ENCODE peak calls at places on chromosome 22, in six cellular contexts. S is H1, M is HCT116, A is SK-N-SH, Z is K562, I is HepG2. Q is an unnamed sample.

GRCh38 chr22:29258407-29259252 is 9.2 kb downstream of the RHBDD3 start:
- DNase-seq in S (no peak), M (no peak), A (peak; percentile 33), Z (no peak), I (no peak), Q (no peak)

GRCh38 chr22:27046126-27046525 is 388.7 kb downstream of the MIAT start:
- DNase-seq in S (no peak), M (no peak), A (peak; percentile 27), Z (no peak), I (no peak), Q (peak; percentile 56)

GRCh38 chr22:47587361-47587760 is 824.9 kb downstream of the TBC1D22A start:
- DNase-seq in S (no peak), M (no peak), A (no peak), Z (no peak), I (no peak), Q (no peak)

GRCh38 chr22:22552630-22553029 is 6.4 kb downstream of the PRAME start:
- DNase-seq in S (no peak), M (no peak), A (peak; percentile 80), Z (peak; percentile 87), I (peak; percentile 44), Q (no peak)

GRCh38 chr22:30609260-30610185 is 2.5 kb downstream of the TCN2 start:
- DNase-seq in S (no peak), M (no peak), A (no peak), Z (peak; percentile 81), I (no peak), Q (no peak)

GRCh38 chr22:48753752-48754517 is 1073.7 kb downstream of the BRD1 start:
- DNase-seq in S (no peak), M (no peak), A (no peak), Z (no peak), I (no peak), Q (no peak)

GRCh38 chr22:47175761-47176359 is 413.4 kb downstream of the TBC1D22A start:
- DNase-seq in S (no peak), M (no peak), A (no peak), Z (no peak), I (no peak), Q (no peak)

GRCh38 chr22:27128461-27129080 is 471.2 kb downstream of the MIAT start:
- DNase-seq in S (no peak), M (no peak), A (no peak), Z (no peak), I (no peak), Q (no peak)

GRCh38 chr22:23190526-23190925 is 10.2 kb downstream of the BCR start:
- DNase-seq in S (no peak), M (no peak), A (no peak), Z (no peak), I (no peak), Q (no peak)

GRCh38 chr22:39906207-39906606 is 5.3 kb downstream of the GRAP2 start:
- DNase-seq in S (no peak), M (no peak), A (no peak), Z (no peak), I (no peak), Q (no peak)

GRCh38 chr22:33853200-33854097 is 66.8 kb downstream of the LARGE1 start:
- DNase-seq in S (no peak), M (no peak), A (peak; percentile 64), Z (no peak), I (peak; percentile 19), Q (peak; percentile 80)

GRCh38 chr22:27459955-27460354 is 341.6 kb downstream of the MN1 start:
- DNase-seq in S (no peak), M (no peak), A (no peak), Z (no peak), I (no peak), Q (no peak)

GRCh38 chr22:26399288-26399687 is 29.8 kb upstream of the ASPHD2 start:
- DNase-seq in S (no peak), M (no peak), A (no peak), Z (peak; percentile 50), I (no peak), Q (no peak)

GRCh38 chr22:43792905-43793304 is 19.2 kb downstream of the EFCAB6 start:
- DNase-seq in S (no peak), M (no peak), A (no peak), Z (no peak), I (no peak), Q (no peak)

GRCh38 chr22:31431950-31432349 is 32.5 kb downstream of the DRG1 start:
- DNase-seq in S (no peak), M (no peak), A (no peak), Z (no peak), I (peak; percentile 65), Q (no peak)

GRCh38 chr22:37165066-37165465 is 15.3 kb upstream of the IL2RB start:
- DNase-seq in S (no peak), M (no peak), A (no peak), Z (no peak), I (no peak), Q (no peak)

GRCh38 chr22:31346733-31347250 is 646 bp upstream of the PATZ1 start:
- DNase-seq in S (no peak), M (no peak), A (peak; percentile 83), Z (peak; percentile 57), I (peak; percentile 68), Q (peak; percentile 44)

GRCh38 chr22:30205281-30206115 is 41.1 kb downstream of the LIF start:
- DNase-seq in S (no peak), M (no peak), A (peak; percentile 48), Z (no peak), I (peak; percentile 40), Q (no peak)

GRCh38 chr22:47053013-47053864 is 290.8 kb downstream of the TBC1D22A start:
- DNase-seq in S (no peak), M (no peak), A (no peak), Z (no peak), I (no peak), Q (no peak)

GRCh38 chr22:46684706-46685105 is 53.3 kb downstream of the CERK start:
- DNase-seq in S (no peak), M (no peak), A (no peak), Z (no peak), I (no peak), Q (no peak)

GRCh38 chr22:21451545-21452520 is 15.4 kb upstream of the TMEM191C start:
- DNase-seq in S (peak; percentile 39), M (no peak), A (no peak), Z (no peak), I (no peak), Q (no peak)

GRCh38 chr22:37330200-37331033 is 48.1 kb downstream of the CYTH4 start:
- DNase-seq in S (peak; percentile 91), M (peak; percentile 96), A (peak; percentile 86), Z (peak; percentile 79), I (peak; percentile 88), Q (peak; percentile 17)

GRCh38 chr22:30876925-30877553 is 91.5 kb downstream of the MORC2 start:
- DNase-seq in S (no peak), M (no peak), A (peak; percentile 77), Z (no peak), I (no peak), Q (no peak)

GRCh38 chr22:48333816-48334735 is 1493.6 kb downstream of the BRD1 start:
- DNase-seq in S (no peak), M (no peak), A (no peak), Z (no peak), I (no peak), Q (no peak)

GRCh38 chr22:24507742-24508141 is 12.6 kb downstream of the UPB1 start:
- DNase-seq in S (peak; percentile 78), M (no peak), A (no peak), Z (no peak), I (no peak), Q (no peak)

GRCh38 chr22:24503137-24503850 is 8.2 kb downstream of the UPB1 start:
- DNase-seq in S (peak; percentile 83), M (peak; percentile 34), A (peak; percentile 73), Z (peak; percentile 68), I (no peak), Q (peak; percentile 54)

GRCh38 chr22:24506802-24507438 is 11.8 kb downstream of the UPB1 start:
- DNase-seq in S (no peak), M (no peak), A (no peak), Z (no peak), I (peak; percentile 75), Q (no peak)

GRCh38 chr22:24503851-24504170 is 8.7 kb downstream of the UPB1 start:
- DNase-seq in S (no peak), M (no peak), A (no peak), Z (no peak), I (no peak), Q (no peak)

GRCh38 chr22:24505337-24505736 is 10.2 kb downstream of the UPB1 start:
- DNase-seq in S (no peak), M (no peak), A (no peak), Z (no peak), I (peak; percentile 89), Q (no peak)
- TF ChIP-seq JUND in S (no peak), M (no peak), A (no peak), Z (no peak), I (no peak), Q (no peak)

GRCh38 chr22:44885806-44886360 is 123.9 kb downstream of the PHF21B start:
- DNase-seq in S (no peak), M (no peak), A (no peak), Z (no peak), I (no peak), Q (no peak)
- TF ChIP-seq JUND in S (no peak), M (no peak), A (no peak), Z (no peak), I (no peak), Q (no peak)

GRCh38 chr22:24871611-24872205 is 65.7 kb downstream of the SGSM1 start:
- DNase-seq in S (no peak), M (no peak), A (no peak), Z (no peak), I (no peak), Q (no peak)

GRCh38 chr22:24876700-24877099 is 69.8 kb downstream of the LHFPL7 start:
- DNase-seq in S (no peak), M (no peak), A (no peak), Z (no peak), I (no peak), Q (no peak)

GRCh38 chr22:24878969-24879368 is 67.5 kb downstream of the LHFPL7 start:
- DNase-seq in S (no peak), M (no peak), A (no peak), Z (peak; percentile 21), I (no peak), Q (no peak)

GRCh38 chr22:24875862-24876506 is 70.0 kb downstream of the SGSM1 start:
- DNase-seq in S (peak; percentile 80), M (no peak), A (no peak), Z (peak; percentile 33), I (no peak), Q (peak; percentile 59)
- TF ChIP-seq JUND in S (no peak), M (no peak), A (no peak), Z (no peak), I (no peak), Q (no peak)

DNA sequence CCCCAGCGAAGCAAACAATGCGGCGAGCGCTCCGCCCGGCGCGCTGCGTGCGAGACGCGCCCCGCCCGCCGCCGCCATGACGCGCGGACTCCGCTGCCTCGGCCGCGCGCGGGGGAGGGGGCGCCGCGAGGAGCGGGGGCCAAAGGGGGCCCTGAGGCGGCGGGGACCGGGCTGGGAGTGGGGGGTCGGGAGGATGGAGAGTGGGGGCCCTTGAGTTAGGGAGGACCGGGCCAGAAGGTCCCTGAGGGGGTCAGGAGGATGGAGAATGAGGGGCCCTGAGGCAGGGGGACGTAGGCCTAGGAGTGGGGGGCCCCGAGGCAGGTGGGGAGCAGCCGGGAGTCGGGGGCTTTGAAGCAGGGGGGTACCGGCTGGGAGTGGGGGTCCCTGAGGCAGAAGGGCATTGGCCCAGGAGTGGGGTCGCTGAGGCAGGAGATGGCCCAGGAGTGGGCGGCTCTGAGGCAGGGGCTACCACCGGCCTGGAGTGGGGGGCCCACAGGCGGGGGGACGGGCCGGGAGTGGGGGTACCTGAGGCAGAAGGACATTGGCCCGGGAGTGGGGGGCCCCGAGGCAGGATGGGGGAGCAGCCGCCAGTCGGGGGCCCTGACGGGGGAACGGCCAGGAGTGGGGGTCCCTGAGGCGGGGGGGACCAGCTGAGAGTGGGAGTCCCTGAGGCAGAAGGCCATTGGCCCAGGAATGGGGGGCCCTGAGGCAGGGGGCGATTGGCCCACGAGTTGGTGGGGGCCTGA is at the start of gene BRD1:
- DNase-seq in S (no peak), M (no peak), A (peak; percentile 89), Z (no peak), I (no peak), Q (peak; percentile 75)
- TF ChIP-seq JUND in S (no peak), M (no peak), A (no peak), Z (no peak), I (no peak), Q (no peak)

Q was measured in T47D.